ENCODE peak calls at places on chromosomes 4 and X, in eight cellular contexts. One of them, this sample, is unnamed.

GRCh38 chr4:54073481-54073880 is 9.1 kb upstream of the CHIC2 start:
- DNase-seq in H9: no peak
- DNase-seq in astrocyte of the cerebellum: no peak
- DNase-seq in choroid plexus epithelial cell: peak
- DNase-seq in GM10248: no peak
- DNase-seq in fibroblast of pulmonary artery: peak
- DNase-seq in MM.1S: no peak
- DNase-seq in neural progenitor cell: no peak
- DNase-seq in this sample: no peak

GRCh38 chr4:65310586-65310985 is 359.7 kb downstream of the EPHA5 start:
- DNase-seq in H9: no peak
- DNase-seq in astrocyte of the cerebellum: no peak
- DNase-seq in choroid plexus epithelial cell: no peak
- DNase-seq in GM10248: no peak
- DNase-seq in fibroblast of pulmonary artery: no peak
- DNase-seq in MM.1S: no peak
- DNase-seq in neural progenitor cell: no peak
- DNase-seq in this sample: no peak

GRCh38 chr4:106369456-106370060 is 980 bp upstream of the GIMD1 start:
- DNase-seq in H9: peak
- DNase-seq in astrocyte of the cerebellum: peak
- DNase-seq in choroid plexus epithelial cell: peak
- DNase-seq in GM10248: peak
- DNase-seq in fibroblast of pulmonary artery: peak
- DNase-seq in MM.1S: peak
- DNase-seq in neural progenitor cell: peak
- DNase-seq in this sample: no peak

GRCh38 chr4:82529322-82529721 is 32.5 kb downstream of the TMEM150C start:
- DNase-seq in H9: no peak
- DNase-seq in astrocyte of the cerebellum: no peak
- DNase-seq in choroid plexus epithelial cell: no peak
- DNase-seq in GM10248: no peak
- DNase-seq in fibroblast of pulmonary artery: no peak
- DNase-seq in MM.1S: no peak
- DNase-seq in neural progenitor cell: no peak
- DNase-seq in this sample: no peak

GRCh38 chrX:135420831-135421230 is 913 bp upstream of the SMIM10L2A start:
- DNase-seq in H9: no peak
- DNase-seq in astrocyte of the cerebellum: no peak
- DNase-seq in choroid plexus epithelial cell: no peak
- DNase-seq in GM10248: no peak
- DNase-seq in fibroblast of pulmonary artery: no peak
- DNase-seq in MM.1S: no peak
- DNase-seq in neural progenitor cell: no peak
- DNase-seq in this sample: no peak

GRCh38 chr4:121283319-121283718 is 97.5 kb downstream of the QRFPR start:
- DNase-seq in H9: no peak
- DNase-seq in astrocyte of the cerebellum: no peak
- DNase-seq in choroid plexus epithelial cell: no peak
- DNase-seq in GM10248: no peak
- DNase-seq in fibroblast of pulmonary artery: no peak
- DNase-seq in MM.1S: no peak
- DNase-seq in neural progenitor cell: no peak
- DNase-seq in this sample: no peak

GRCh38 chr4:58515206-58515605 is 1405.0 kb upstream of the IGFBP7 start:
- DNase-seq in H9: no peak
- DNase-seq in astrocyte of the cerebellum: no peak
- DNase-seq in choroid plexus epithelial cell: no peak
- DNase-seq in GM10248: no peak
- DNase-seq in fibroblast of pulmonary artery: no peak
- DNase-seq in MM.1S: no peak
- DNase-seq in neural progenitor cell: peak
- DNase-seq in this sample: no peak

GRCh38 chr4:152678841-152679240 is 956 bp downstream of the TMEM154 start:
- DNase-seq in H9: no peak
- DNase-seq in astrocyte of the cerebellum: no peak
- DNase-seq in choroid plexus epithelial cell: no peak
- DNase-seq in GM10248: no peak
- DNase-seq in fibroblast of pulmonary artery: no peak
- DNase-seq in MM.1S: no peak
- DNase-seq in neural progenitor cell: peak
- DNase-seq in this sample: no peak

GRCh38 chr4:76310683-76311082 is 4.2 kb downstream of the STBD1 start:
- DNase-seq in H9: no peak
- DNase-seq in astrocyte of the cerebellum: no peak
- DNase-seq in choroid plexus epithelial cell: no peak
- DNase-seq in GM10248: no peak
- DNase-seq in fibroblast of pulmonary artery: no peak
- DNase-seq in MM.1S: no peak
- DNase-seq in neural progenitor cell: no peak
- DNase-seq in this sample: no peak

GRCh38 chr4:53644607-53645006 is 53.3 kb upstream of the LNX1 start:
- DNase-seq in H9: no peak
- DNase-seq in astrocyte of the cerebellum: no peak
- DNase-seq in choroid plexus epithelial cell: no peak
- DNase-seq in GM10248: no peak
- DNase-seq in fibroblast of pulmonary artery: no peak
- DNase-seq in MM.1S: no peak
- DNase-seq in neural progenitor cell: no peak
- DNase-seq in this sample: no peak

GRCh38 chr4:2570551-2571222 is 34.2 kb downstream of the FAM193A start:
- DNase-seq in H9: no peak
- DNase-seq in astrocyte of the cerebellum: no peak
- DNase-seq in choroid plexus epithelial cell: no peak
- DNase-seq in GM10248: peak
- DNase-seq in fibroblast of pulmonary artery: no peak
- DNase-seq in MM.1S: no peak
- DNase-seq in neural progenitor cell: no peak
- DNase-seq in this sample: no peak

GRCh38 chrX:82141942-82142341 is 940.0 kb downstream of the SH3BGRL start:
- DNase-seq in H9: no peak
- DNase-seq in astrocyte of the cerebellum: no peak
- DNase-seq in choroid plexus epithelial cell: no peak
- DNase-seq in GM10248: no peak
- DNase-seq in fibroblast of pulmonary artery: no peak
- DNase-seq in MM.1S: peak
- DNase-seq in neural progenitor cell: no peak
- DNase-seq in this sample: no peak

GRCh38 chrX:33001107-33001506 is 210.2 kb downstream of the DMD start:
- DNase-seq in H9: no peak
- DNase-seq in astrocyte of the cerebellum: no peak
- DNase-seq in choroid plexus epithelial cell: no peak
- DNase-seq in GM10248: no peak
- DNase-seq in fibroblast of pulmonary artery: no peak
- DNase-seq in MM.1S: peak
- DNase-seq in neural progenitor cell: no peak
- DNase-seq in this sample: no peak

GRCh38 chr4:107034091-107034698 is 1.9 kb downstream of the DKK2 start:
- DNase-seq in H9: peak
- DNase-seq in astrocyte of the cerebellum: no peak
- DNase-seq in choroid plexus epithelial cell: peak
- DNase-seq in GM10248: peak
- DNase-seq in fibroblast of pulmonary artery: no peak
- DNase-seq in MM.1S: no peak
- DNase-seq in neural progenitor cell: peak
- DNase-seq in this sample: peak

GRCh38 chrX:155112171-155112570 is 40.9 kb downstream of the BRCC3 start:
- DNase-seq in H9: no peak
- DNase-seq in astrocyte of the cerebellum: no peak
- DNase-seq in choroid plexus epithelial cell: peak
- DNase-seq in GM10248: no peak
- DNase-seq in fibroblast of pulmonary artery: no peak
- DNase-seq in MM.1S: no peak
- DNase-seq in neural progenitor cell: no peak
- DNase-seq in this sample: no peak

GRCh38 chr4:83110222-83110945 is 4.1 kb downstream of the PLAC8 start:
- DNase-seq in H9: peak
- DNase-seq in astrocyte of the cerebellum: peak
- DNase-seq in choroid plexus epithelial cell: peak
- DNase-seq in GM10248: peak
- DNase-seq in fibroblast of pulmonary artery: peak
- DNase-seq in MM.1S: peak
- DNase-seq in neural progenitor cell: peak
- DNase-seq in this sample: peak

GRCh38 chrX:10106801-10107200 is 50.0 kb upstream of the CLCN4 start:
- DNase-seq in H9: no peak
- DNase-seq in astrocyte of the cerebellum: no peak
- DNase-seq in choroid plexus epithelial cell: peak
- DNase-seq in GM10248: no peak
- DNase-seq in fibroblast of pulmonary artery: no peak
- DNase-seq in MM.1S: peak
- DNase-seq in neural progenitor cell: no peak
- DNase-seq in this sample: no peak

GRCh38 chr4:14023036-14023435 is 395.5 kb upstream of the BOD1L1 start:
- DNase-seq in H9: no peak
- DNase-seq in astrocyte of the cerebellum: no peak
- DNase-seq in choroid plexus epithelial cell: no peak
- DNase-seq in GM10248: no peak
- DNase-seq in fibroblast of pulmonary artery: no peak
- DNase-seq in MM.1S: no peak
- DNase-seq in neural progenitor cell: no peak
- DNase-seq in this sample: no peak

GRCh38 chrX:48468247-48468671 is 1.8 kb downstream of the SLC38A5 start:
- DNase-seq in H9: no peak
- DNase-seq in astrocyte of the cerebellum: no peak
- DNase-seq in choroid plexus epithelial cell: no peak
- DNase-seq in GM10248: peak
- DNase-seq in fibroblast of pulmonary artery: no peak
- DNase-seq in MM.1S: peak
- DNase-seq in neural progenitor cell: peak
- DNase-seq in this sample: no peak

GRCh38 chr4:101211146-101211553 is 136.2 kb downstream of the PPP3CA start:
- DNase-seq in H9: no peak
- DNase-seq in astrocyte of the cerebellum: no peak
- DNase-seq in choroid plexus epithelial cell: no peak
- DNase-seq in GM10248: no peak
- DNase-seq in fibroblast of pulmonary artery: peak
- DNase-seq in MM.1S: no peak
- DNase-seq in neural progenitor cell: no peak
- DNase-seq in this sample: no peak

GRCh38 chr4:7192252-7193039 is at the start of gene SORCS2:
- DNase-seq in H9: peak
- DNase-seq in astrocyte of the cerebellum: no peak
- DNase-seq in choroid plexus epithelial cell: peak
- DNase-seq in GM10248: peak
- DNase-seq in fibroblast of pulmonary artery: peak
- DNase-seq in MM.1S: no peak
- DNase-seq in neural progenitor cell: peak
- DNase-seq in this sample: peak

GRCh38 chr4:177239878-177240277 is 69.8 kb upstream of the NEIL3 start:
- DNase-seq in H9: no peak
- DNase-seq in astrocyte of the cerebellum: no peak
- DNase-seq in choroid plexus epithelial cell: no peak
- DNase-seq in GM10248: no peak
- DNase-seq in fibroblast of pulmonary artery: no peak
- DNase-seq in MM.1S: no peak
- DNase-seq in neural progenitor cell: no peak
- DNase-seq in this sample: no peak
- TF ChIP-seq CTCF in H9: no peak
- TF ChIP-seq CTCF in astrocyte of the cerebellum: no peak
- TF ChIP-seq CTCF in choroid plexus epithelial cell: no peak
- TF ChIP-seq CTCF in GM10248: no peak
- TF ChIP-seq CTCF in fibroblast of pulmonary artery: no peak
- TF ChIP-seq CTCF in MM.1S: no peak
- TF ChIP-seq CTCF in neural progenitor cell: no peak
- TF ChIP-seq CTCF in this sample: no peak

GRCh38 chr4:155999743-156000142 is 46.1 kb upstream of the CTSO start:
- DNase-seq in H9: peak
- DNase-seq in astrocyte of the cerebellum: no peak
- DNase-seq in choroid plexus epithelial cell: peak
- DNase-seq in GM10248: peak
- DNase-seq in fibroblast of pulmonary artery: no peak
- DNase-seq in MM.1S: no peak
- DNase-seq in neural progenitor cell: peak
- DNase-seq in this sample: peak
- TF ChIP-seq CTCF in H9: peak
- TF ChIP-seq CTCF in astrocyte of the cerebellum: peak
- TF ChIP-seq CTCF in choroid plexus epithelial cell: peak
- TF ChIP-seq CTCF in GM10248: peak
- TF ChIP-seq CTCF in fibroblast of pulmonary artery: peak
- TF ChIP-seq CTCF in MM.1S: no peak
- TF ChIP-seq CTCF in neural progenitor cell: peak
- TF ChIP-seq CTCF in this sample: no peak

GRCh38 chrX:38376747-38377146 is 24.3 kb downstream of the OTC start:
- DNase-seq in H9: no peak
- DNase-seq in astrocyte of the cerebellum: no peak
- DNase-seq in choroid plexus epithelial cell: no peak
- DNase-seq in GM10248: no peak
- DNase-seq in fibroblast of pulmonary artery: no peak
- DNase-seq in MM.1S: no peak
- DNase-seq in neural progenitor cell: no peak
- DNase-seq in this sample: no peak

GRCh38 chrX:38375888-38376287 is 23.5 kb downstream of the OTC start:
- DNase-seq in H9: no peak
- DNase-seq in astrocyte of the cerebellum: no peak
- DNase-seq in choroid plexus epithelial cell: peak
- DNase-seq in GM10248: peak
- DNase-seq in fibroblast of pulmonary artery: peak
- DNase-seq in MM.1S: peak
- DNase-seq in neural progenitor cell: peak
- DNase-seq in this sample: no peak

GRCh38 chrX:38374431-38374830 is 22.0 kb downstream of the OTC start:
- DNase-seq in H9: no peak
- DNase-seq in astrocyte of the cerebellum: no peak
- DNase-seq in choroid plexus epithelial cell: no peak
- DNase-seq in GM10248: no peak
- DNase-seq in fibroblast of pulmonary artery: no peak
- DNase-seq in MM.1S: no peak
- DNase-seq in neural progenitor cell: no peak
- DNase-seq in this sample: no peak

GRCh38 chrX:38382663-38383062 is 30.3 kb downstream of the OTC start:
- DNase-seq in H9: no peak
- DNase-seq in astrocyte of the cerebellum: no peak
- DNase-seq in choroid plexus epithelial cell: no peak
- DNase-seq in GM10248: no peak
- DNase-seq in fibroblast of pulmonary artery: no peak
- DNase-seq in MM.1S: no peak
- DNase-seq in neural progenitor cell: no peak
- DNase-seq in this sample: no peak

GRCh38 chrX:38379088-38379487 is 26.7 kb downstream of the OTC start:
- DNase-seq in H9: no peak
- DNase-seq in astrocyte of the cerebellum: no peak
- DNase-seq in choroid plexus epithelial cell: peak
- DNase-seq in GM10248: no peak
- DNase-seq in fibroblast of pulmonary artery: peak
- DNase-seq in MM.1S: no peak
- DNase-seq in neural progenitor cell: no peak
- DNase-seq in this sample: no peak
- TF ChIP-seq CTCF in H9: no peak
- TF ChIP-seq CTCF in astrocyte of the cerebellum: no peak
- TF ChIP-seq CTCF in choroid plexus epithelial cell: no peak
- TF ChIP-seq CTCF in GM10248: no peak
- TF ChIP-seq CTCF in fibroblast of pulmonary artery: no peak
- TF ChIP-seq CTCF in MM.1S: no peak
- TF ChIP-seq CTCF in neural progenitor cell: no peak
- TF ChIP-seq CTCF in this sample: no peak

GRCh38 chr4:141376769-141377168 is 156.1 kb downstream of the ZNF330 start:
- DNase-seq in H9: no peak
- DNase-seq in astrocyte of the cerebellum: no peak
- DNase-seq in choroid plexus epithelial cell: no peak
- DNase-seq in GM10248: peak
- DNase-seq in fibroblast of pulmonary artery: no peak
- DNase-seq in MM.1S: no peak
- DNase-seq in neural progenitor cell: no peak
- DNase-seq in this sample: no peak

GRCh38 chr4:141371206-141371605 is 150.5 kb downstream of the ZNF330 start:
- DNase-seq in H9: no peak
- DNase-seq in astrocyte of the cerebellum: no peak
- DNase-seq in choroid plexus epithelial cell: no peak
- DNase-seq in GM10248: no peak
- DNase-seq in fibroblast of pulmonary artery: no peak
- DNase-seq in MM.1S: no peak
- DNase-seq in neural progenitor cell: no peak
- DNase-seq in this sample: no peak

GRCh38 chr4:141375855-141376254 is 155.2 kb downstream of the ZNF330 start:
- DNase-seq in H9: peak
- DNase-seq in astrocyte of the cerebellum: peak
- DNase-seq in choroid plexus epithelial cell: peak
- DNase-seq in GM10248: no peak
- DNase-seq in fibroblast of pulmonary artery: peak
- DNase-seq in MM.1S: no peak
- DNase-seq in neural progenitor cell: peak
- DNase-seq in this sample: no peak
- TF ChIP-seq CTCF in H9: peak
- TF ChIP-seq CTCF in astrocyte of the cerebellum: peak
- TF ChIP-seq CTCF in choroid plexus epithelial cell: peak
- TF ChIP-seq CTCF in GM10248: no peak
- TF ChIP-seq CTCF in fibroblast of pulmonary artery: peak
- TF ChIP-seq CTCF in MM.1S: no peak
- TF ChIP-seq CTCF in neural progenitor cell: peak
- TF ChIP-seq CTCF in this sample: no peak